ENCODE peak calls at places on chromosome 17, in five cellular contexts. D, R, E, B and J are unnamed samples.
A peak's percentile ranks its signal among the peaks of the same experiment; 100 is the strongest.

GRCh38 chr17:81922566-81923301 is 4.8 kb upstream of the SIRT7 start:
- DNase-seq in R (no peak), B (no peak), D (no peak), E (no peak), J (no peak)

GRCh38 chr17:4073983-4074830 is 68.6 kb downstream of the ZZEF1 start:
- DNase-seq in E (no peak), D (no peak), B (no peak), R (no peak), J (no peak)

GRCh38 chr17:34398990-34399389 is 36.0 kb upstream of the CCL1 start:
- DNase-seq in R (no peak), D (no peak), E (no peak), B (no peak), J (no peak)

GRCh38 chr17:82287849-82288601 is 14.5 kb upstream of the CSNK1D start:
- DNase-seq in B (peak; percentile 65), E (peak; percentile 91), R (no peak), D (peak; percentile 89), J (peak; percentile 73)

GRCh38 chr17:64118452-64118979 is 11.4 kb downstream of the ERN1 start:
- DNase-seq in E (no peak), B (no peak), D (peak; percentile 52), R (no peak), J (no peak)

GRCh38 chr17:66535611-66536010 is 233.2 kb downstream of the PRKCA start:
- DNase-seq in B (no peak), R (no peak), D (no peak), E (no peak), J (no peak)

GRCh38 chr17:82772026-82772425 is 20.2 kb downstream of the TBCD start:
- DNase-seq in E (no peak), R (no peak), B (peak; percentile 35), D (peak; percentile 63), J (peak; percentile 38)

GRCh38 chr17:40576113-40576740 is 11.0 kb upstream of the CCR7 start:
- DNase-seq in B (no peak), R (no peak), E (no peak), D (no peak), J (no peak)

GRCh38 chr17:2703606-2704005 is 8.0 kb downstream of the CLUH start:
- DNase-seq in D (no peak), E (no peak), B (no peak), R (no peak), J (no peak)

GRCh38 chr17:76675648-76676047 is 32.1 kb upstream of the ST6GALNAC1 start:
- DNase-seq in B (no peak), E (no peak), D (no peak), R (no peak), J (no peak)

GRCh38 chr17:19278729-19279128 is 41.6 kb downstream of the EPN2 start:
- DNase-seq in D (no peak), R (no peak), E (no peak), B (no peak), J (no peak)

GRCh38 chr17:83031321-83031945 is 48.0 kb upstream of the METRNL start:
- DNase-seq in D (no peak), B (no peak), E (no peak), R (no peak), J (no peak)

DNA sequence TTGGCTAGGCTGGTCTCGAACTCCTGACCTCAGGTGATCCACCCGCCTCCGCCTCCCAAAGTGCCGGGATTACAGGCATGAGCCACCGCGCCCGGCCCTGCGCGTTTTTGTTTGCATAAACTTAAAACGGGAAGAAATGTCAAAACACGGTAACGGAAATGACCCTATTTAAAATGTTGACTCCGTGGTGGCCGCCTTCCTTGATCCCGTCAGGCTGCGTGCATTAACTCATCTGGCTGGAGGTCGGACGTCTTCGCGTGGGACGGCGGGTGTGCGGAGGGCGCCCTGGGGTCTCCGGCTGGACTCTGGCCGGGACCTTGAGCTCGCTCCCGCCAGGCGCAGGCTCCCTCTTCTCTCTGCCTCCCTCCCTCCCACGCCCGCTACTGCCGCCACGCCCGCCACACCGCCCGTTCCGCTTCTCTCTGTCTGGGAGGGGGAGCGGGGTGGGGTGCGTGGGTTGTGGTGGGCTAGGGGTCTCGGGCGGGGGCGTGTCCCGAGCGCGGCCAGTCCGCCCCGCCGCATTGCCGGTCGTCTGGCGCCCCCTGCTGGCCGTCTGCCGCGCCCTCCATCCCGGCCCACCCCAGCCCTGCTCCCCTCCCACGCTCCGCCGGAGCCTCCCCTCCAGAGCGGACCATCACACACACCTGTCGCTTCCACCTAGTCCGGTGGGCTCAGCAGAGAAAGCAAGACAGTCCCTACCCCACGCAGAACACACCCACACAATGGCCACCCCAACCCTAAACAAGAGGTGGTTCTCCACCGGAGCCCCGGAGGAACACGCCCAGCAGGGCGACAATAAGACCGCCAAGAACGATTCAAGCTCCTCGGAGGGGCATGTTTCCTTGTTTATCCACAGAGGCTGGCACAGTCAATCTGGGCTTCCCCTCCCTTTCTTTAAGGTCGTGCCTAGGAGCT is 1.2 kb upstream of the CCDC42 start:
- DNase-seq in B (peak; percentile 14), R (peak; percentile 74), D (peak; percentile 77), E (peak; percentile 16), J (peak; percentile 59)
- TF ChIP-seq CTCF in B (peak; percentile 64), R (peak; percentile 99), D (peak; percentile 68), E (peak; percentile 78), J (peak; percentile 90)

GRCh38 chr17:45431531-45432404 is 902 bp downstream of the ARHGAP27 start:
- DNase-seq in B (no peak), D (peak; percentile 43), R (peak; percentile 47), E (peak; percentile 87), J (peak; percentile 94)
- H3K27ac ChIP-seq in B (no peak overlapping the region), D (no peak overlapping the region), R (no peak overlapping the region), E (peak overlapping the region; percentile 51), J (peak overlapping the region; percentile 89)

DNA sequence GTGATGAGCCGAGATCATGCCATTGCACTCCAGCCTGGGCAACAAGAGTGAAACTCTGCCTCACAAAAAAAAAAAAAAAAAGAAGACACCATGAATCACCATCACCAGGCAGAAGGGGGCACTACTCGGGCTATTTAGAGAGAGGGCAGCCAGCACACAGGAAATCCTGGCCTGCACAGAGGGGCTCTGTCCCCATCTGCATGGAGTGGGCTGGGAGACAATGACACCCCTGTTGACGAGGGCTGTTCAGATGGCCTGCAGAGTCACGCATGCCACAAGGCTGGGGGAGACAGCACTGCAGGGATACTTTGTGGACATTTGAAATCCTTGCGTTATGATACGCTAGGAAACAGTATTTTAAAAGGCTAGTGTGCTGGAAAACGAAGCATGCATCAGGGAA is 48.3 kb downstream of the CUEDC1 start:
- DNase-seq in B (no peak), E (no peak), R (no peak), D (no peak), J (no peak)
- TF ChIP-seq CTCF in B (peak; percentile 51), E (peak; percentile 41), R (no peak), D (peak; percentile 12), J (no peak)

GRCh38 chr17:54736573-54736972 is 164.1 kb upstream of the TOM1L1 start:
- DNase-seq in B (no peak), E (no peak), D (no peak), R (no peak), J (peak; percentile 0)

DNA sequence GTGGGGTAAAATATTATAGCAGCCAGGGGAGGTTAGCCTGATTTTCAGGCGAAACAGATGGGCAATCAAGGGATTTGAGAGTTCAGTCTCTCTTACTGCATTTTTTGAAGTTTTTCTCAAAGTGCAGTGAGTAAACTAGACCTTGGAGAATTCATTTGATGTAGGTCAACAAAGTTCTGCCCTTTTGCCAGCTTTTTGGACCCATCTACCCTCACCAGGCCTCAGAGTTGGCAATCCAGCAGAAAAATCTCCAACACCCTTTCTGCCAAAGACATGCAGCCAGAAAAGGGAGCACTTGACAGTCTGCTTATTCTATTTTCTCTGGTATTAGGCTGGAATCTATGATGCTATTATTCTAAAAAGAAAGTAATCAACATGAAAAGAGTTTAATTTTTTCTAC is 162.2 kb upstream of the TOM1L1 start:
- DNase-seq in E (no peak), R (no peak), D (no peak), B (no peak), J (no peak)
- H3K27ac ChIP-seq in E (no peak overlapping the region), R (no peak overlapping the region), D (no peak overlapping the region), B (no peak overlapping the region), J (no peak overlapping the region)

GRCh38 chr17:17401271-17401781 is 75.5 kb upstream of the MED9 start:
- DNase-seq in B (no peak), E (peak; percentile 31), D (peak; percentile 49), R (no peak), J (no peak)
- TF ChIP-seq CTCF in B (peak; percentile 39), E (peak; percentile 64), D (peak; percentile 14), R (no peak), J (no peak)

GRCh38 chr17:38735161-38735997 is 5.2 kb downstream of the CISD3 start:
- DNase-seq in B (no peak), R (peak; percentile 70), E (no peak), D (peak; percentile 56), J (peak; percentile 64)
- H3K27ac ChIP-seq in B (no peak overlapping the region), R (no peak overlapping the region), E (peak overlapping the region; percentile 43), D (no peak overlapping the region), J (peak overlapping the region; percentile 89)